ENCODE peak calls at places on chromosome 16, in five cellular contexts. H, O, W, G and A are unnamed samples.

GRCh38 chr16:63975669-63976068 is 1146.2 kb downstream of the CDH11 start:
- DNase-seq in H (no peak), O (no peak), W (no peak), G (no peak), A (no peak)

GRCh38 chr16:67055712-67056487 is 27.0 kb downstream of the CBFB start:
- DNase-seq in H (peak; percentile 74), O (peak; percentile 95), W (peak; percentile 49), G (no peak), A (peak; percentile 95)

GRCh38 chr16:84368327-84368996 is at the start of gene ATP2C2:
- DNase-seq in H (no peak), O (no peak), W (no peak), G (no peak), A (no peak)

GRCh38 chr16:78375055-78375679 is 275.7 kb downstream of the WWOX start:
- DNase-seq in H (no peak), O (no peak), W (no peak), G (no peak), A (no peak)

GRCh38 chr16:90020260-90020837 is 1.1 kb upstream of the DBNDD1 start:
- DNase-seq in H (no peak), O (peak; percentile 40), W (no peak), G (no peak), A (no peak)

GRCh38 chr16:1432388-1433262 is 1.7 kb downstream of the PERCC1 start:
- DNase-seq in H (no peak), O (no peak), W (no peak), G (no peak), A (no peak)

GRCh38 chr16:66081967-66082366 is 284.5 kb upstream of the CDH5 start:
- DNase-seq in H (peak; percentile 29), O (peak; percentile 59), W (no peak), G (no peak), A (peak; percentile 45)

GRCh38 chr16:84836967-84837366 is 17.2 kb downstream of the CRISPLD2 start:
- DNase-seq in H (no peak), O (no peak), W (no peak), G (no peak), A (no peak)

GRCh38 chr16:85570213-85570734 is 42.8 kb upstream of the GSE1 start:
- DNase-seq in H (no peak), O (no peak), W (peak; percentile 46), G (no peak), A (no peak)

GRCh38 chr16:73147958-73148357 is 100.0 kb upstream of the ZFHX3 start:
- DNase-seq in H (no peak), O (no peak), W (no peak), G (no peak), A (no peak)

GRCh38 chr16:268141-269053 is 7.3 kb downstream of the RGS11 start:
- DNase-seq in H (no peak), O (no peak), W (no peak), G (no peak), A (no peak)

GRCh38 chr16:1903845-1904820 is 14.1 kb downstream of the HS3ST6 start:
- DNase-seq in H (no peak), O (no peak), W (no peak), G (no peak), A (no peak)

GRCh38 chr16:21598676-21599157 is 660 bp upstream of the METTL9 start:
- DNase-seq in H (no peak), O (peak; percentile 15), W (no peak), G (peak; percentile 9), A (no peak)

GRCh38 chr16:56354016-56354415 is 71.3 kb downstream of the AMFR start:
- DNase-seq in H (no peak), O (no peak), W (no peak), G (no peak), A (no peak)

GRCh38 chr16:10629592-10629963 is 49.2 kb upstream of the EMP2 start:
- DNase-seq in H (no peak), O (no peak), W (no peak), G (no peak), A (no peak)

GRCh38 chr16:21952040-21952792 is 945 bp upstream of the UQCRC2 start:
- DNase-seq in H (no peak), O (peak; percentile 71), W (peak; percentile 87), G (peak; percentile 44), A (no peak)

GRCh38 chr16:17431012-17431411 is 39.7 kb downstream of the XYLT1 start:
- DNase-seq in H (no peak), O (peak; percentile 23), W (no peak), G (no peak), A (no peak)

GRCh38 chr16:1745181-1745899 is 26.0 kb downstream of the NME3 start:
- DNase-seq in H (peak; percentile 29), O (peak; percentile 97), W (no peak), G (no peak), A (peak; percentile 35)

GRCh38 chr16:51708861-51709260 is 557.8 kb upstream of the SALL1 start:
- DNase-seq in H (no peak), O (no peak), W (no peak), G (no peak), A (no peak)

GRCh38 chr16:2948807-2949704 is 15.0 kb upstream of the KREMEN2 start:
- DNase-seq in H (no peak), O (no peak), W (no peak), G (no peak), A (no peak)

GRCh38 chr16:71945616-71946015 is 50.3 kb downstream of the IST1 start:
- DNase-seq in H (no peak), O (no peak), W (no peak), G (no peak), A (no peak)

GRCh38 chr16:84916850-84917249 is 94.5 kb downstream of the ZDHHC7 start:
- DNase-seq in H (no peak), O (no peak), W (no peak), G (no peak), A (no peak)

GRCh38 chr16:46814790-46815189 is 16.2 kb downstream of the C16orf87 start:
- DNase-seq in H (no peak), O (no peak), W (no peak), G (no peak), A (no peak)

GRCh38 chr16:89720520-89720858 is 209 bp downstream of the VPS9D1 start:
- DNase-seq in H (no peak), O (peak; percentile 21), W (no peak), G (no peak), A (no peak)

GRCh38 chr16:85200471-85201278 is 88.4 kb upstream of the CIBAR2 start:
- DNase-seq in H (no peak), O (no peak), W (no peak), G (no peak), A (no peak)

GRCh38 chr16:30748634-30749445 is 615 bp downstream of the PHKG2 start:
- DNase-seq in H (no peak), O (peak; percentile 56), W (peak; percentile 49), G (no peak), A (no peak)

GRCh38 chr16:84271866-84272265 is 22.8 kb upstream of the WFDC1 start:
- DNase-seq in H (no peak), O (no peak), W (no peak), G (no peak), A (no peak)

GRCh38 chr16:50627419-50627818 is 53.7 kb downstream of the SNX20 start:
- DNase-seq in H (no peak), O (peak; percentile 26), W (peak; percentile 49), G (no peak), A (no peak)

GRCh38 chr16:87604572-87605135 is 2.3 kb downstream of the JPH3 start:
- DNase-seq in H (no peak), O (no peak), W (no peak), G (no peak), A (no peak)

GRCh38 chr16:2155091-2156024 is at the start of gene TRAF7:
- DNase-seq in H (peak; percentile 99), O (peak; percentile 100), W (peak; percentile 98), G (peak; percentile 89), A (peak; percentile 100)

GRCh38 chr16:11464241-11464640 is 119.0 kb downstream of the RMI2 start:
- DNase-seq in H (no peak), O (no peak), W (no peak), G (no peak), A (no peak)

GRCh38 chr16:47927330-47927729 is 228.5 kb downstream of the ABCC12 start:
- DNase-seq in H (no peak), O (peak; percentile 78), W (no peak), G (no peak), A (peak; percentile 10)